ENCODE peak calls at places on chromosomes 11 and 22, in seven cellular contexts. One of them, this sample, is unnamed.

GRCh38 chr11:128580612-128581011 is 6.7 kb downstream of the ETS1 start:
- DNase-seq in pancreas: no peak
- DNase-seq in endodermal cell: no peak
- DNase-seq in left ventricle myocardium inferior: no peak
- DNase-seq in brain microvascular endothelial cell: no peak
- DNase-seq in tibial artery: no peak
- DNase-seq in mammary epithelial cell: no peak
- DNase-seq in this sample: no peak

GRCh38 chr11:619625-620050 is 3.9 kb upstream of the IRF7 start:
- DNase-seq in pancreas: no peak
- DNase-seq in endodermal cell: no peak
- DNase-seq in left ventricle myocardium inferior: no peak
- DNase-seq in brain microvascular endothelial cell: no peak
- DNase-seq in tibial artery: no peak
- DNase-seq in mammary epithelial cell: no peak
- DNase-seq in this sample: no peak

GRCh38 chr22:33054276-33054675 is 3.9 kb downstream of the SYN3 start:
- DNase-seq in pancreas: no peak
- DNase-seq in endodermal cell: no peak
- DNase-seq in left ventricle myocardium inferior: no peak
- DNase-seq in brain microvascular endothelial cell: no peak
- DNase-seq in tibial artery: no peak
- DNase-seq in mammary epithelial cell: no peak
- DNase-seq in this sample: no peak

GRCh38 chr11:132402056-132402684 is 1031.8 kb downstream of the NTM start:
- DNase-seq in pancreas: no peak
- DNase-seq in endodermal cell: peak; percentile 89
- DNase-seq in left ventricle myocardium inferior: peak; percentile 18
- DNase-seq in brain microvascular endothelial cell: peak; percentile 57
- DNase-seq in tibial artery: no peak
- DNase-seq in mammary epithelial cell: peak; percentile 39
- DNase-seq in this sample: no peak

GRCh38 chr11:35675901-35676610 is 13.5 kb downstream of the TRIM44 start:
- DNase-seq in pancreas: no peak
- DNase-seq in endodermal cell: no peak
- DNase-seq in left ventricle myocardium inferior: no peak
- DNase-seq in brain microvascular endothelial cell: no peak
- DNase-seq in tibial artery: no peak
- DNase-seq in mammary epithelial cell: no peak
- DNase-seq in this sample: no peak

GRCh38 chr22:33851240-33851639 is 69.0 kb downstream of the LARGE1 start:
- DNase-seq in pancreas: no peak
- DNase-seq in endodermal cell: no peak
- DNase-seq in left ventricle myocardium inferior: no peak
- DNase-seq in brain microvascular endothelial cell: no peak
- DNase-seq in tibial artery: no peak
- DNase-seq in mammary epithelial cell: peak; percentile 31
- DNase-seq in this sample: no peak

GRCh38 chr11:66426314-66426713 is 5.5 kb downstream of the NPAS4 start:
- DNase-seq in pancreas: no peak
- DNase-seq in endodermal cell: no peak
- DNase-seq in left ventricle myocardium inferior: no peak
- DNase-seq in brain microvascular endothelial cell: no peak
- DNase-seq in tibial artery: no peak
- DNase-seq in mammary epithelial cell: no peak
- DNase-seq in this sample: no peak

GRCh38 chr11:11407738-11408084 is 54.7 kb upstream of the CSNK2A3 start:
- DNase-seq in pancreas: no peak
- DNase-seq in endodermal cell: no peak
- DNase-seq in left ventricle myocardium inferior: no peak
- DNase-seq in brain microvascular endothelial cell: no peak
- DNase-seq in tibial artery: peak; percentile 36
- DNase-seq in mammary epithelial cell: no peak
- DNase-seq in this sample: no peak

GRCh38 chr11:71247551-71248250 is 4.7 kb downstream of the SHANK2 start:
- DNase-seq in pancreas: no peak
- DNase-seq in endodermal cell: peak; percentile 83
- DNase-seq in left ventricle myocardium inferior: peak; percentile 53
- DNase-seq in brain microvascular endothelial cell: no peak
- DNase-seq in tibial artery: peak; percentile 11
- DNase-seq in mammary epithelial cell: no peak
- DNase-seq in this sample: no peak
- TF ChIP-seq CTCF in pancreas: no peak
- TF ChIP-seq CTCF in endodermal cell: peak; percentile 22
- TF ChIP-seq CTCF in left ventricle myocardium inferior: no peak
- TF ChIP-seq CTCF in brain microvascular endothelial cell: no peak
- TF ChIP-seq CTCF in tibial artery: no peak
- TF ChIP-seq CTCF in mammary epithelial cell: no peak
- TF ChIP-seq CTCF in this sample: no peak

GRCh38 chr22:41499624-41500280 is 30.8 kb downstream of the ACO2 start:
- DNase-seq in pancreas: no peak
- DNase-seq in endodermal cell: no peak
- DNase-seq in left ventricle myocardium inferior: no peak
- DNase-seq in brain microvascular endothelial cell: no peak
- DNase-seq in tibial artery: no peak
- DNase-seq in mammary epithelial cell: no peak
- DNase-seq in this sample: no peak

GRCh38 chr22:41500303-41500702 is 31.4 kb downstream of the ACO2 start:
- DNase-seq in pancreas: no peak
- DNase-seq in endodermal cell: no peak
- DNase-seq in left ventricle myocardium inferior: no peak
- DNase-seq in brain microvascular endothelial cell: no peak
- DNase-seq in tibial artery: no peak
- DNase-seq in mammary epithelial cell: no peak
- DNase-seq in this sample: no peak

GRCh38 chr22:41501209-41501608 is 32.3 kb downstream of the ACO2 start:
- DNase-seq in pancreas: no peak
- DNase-seq in endodermal cell: no peak
- DNase-seq in left ventricle myocardium inferior: no peak
- DNase-seq in brain microvascular endothelial cell: no peak
- DNase-seq in tibial artery: no peak
- DNase-seq in mammary epithelial cell: no peak
- DNase-seq in this sample: no peak

GRCh38 chr22:41498322-41498721 is 29.4 kb downstream of the ACO2 start:
- DNase-seq in pancreas: no peak
- DNase-seq in endodermal cell: no peak
- DNase-seq in left ventricle myocardium inferior: no peak
- DNase-seq in brain microvascular endothelial cell: no peak
- DNase-seq in tibial artery: no peak
- DNase-seq in mammary epithelial cell: no peak
- DNase-seq in this sample: no peak
- H3K27ac ChIP-seq in pancreas: no peak overlapping the region
- H3K27ac ChIP-seq in endodermal cell: no peak overlapping the region
- H3K27ac ChIP-seq in left ventricle myocardium inferior: peak overlapping the region; percentile 76
- H3K27ac ChIP-seq in brain microvascular endothelial cell: no peak overlapping the region
- H3K27ac ChIP-seq in tibial artery: no peak overlapping the region
- H3K27ac ChIP-seq in mammary epithelial cell: no peak overlapping the region
- H3K27ac ChIP-seq in this sample: no peak overlapping the region

GRCh38 chr22:41411021-41411851 is 29.5 kb downstream of the TEF start:
- DNase-seq in pancreas: no peak
- DNase-seq in endodermal cell: no peak
- DNase-seq in left ventricle myocardium inferior: peak; percentile 40
- DNase-seq in brain microvascular endothelial cell: no peak
- DNase-seq in tibial artery: peak; percentile 77
- DNase-seq in mammary epithelial cell: no peak
- DNase-seq in this sample: peak; percentile 36
- H3K4me3 ChIP-seq in pancreas: no peak overlapping the region
- H3K4me3 ChIP-seq in endodermal cell: no peak overlapping the region
- H3K4me3 ChIP-seq in left ventricle myocardium inferior: peak overlapping the region; percentile 19
- H3K4me3 ChIP-seq in brain microvascular endothelial cell: no peak overlapping the region
- H3K4me3 ChIP-seq in tibial artery: no peak overlapping the region
- H3K4me3 ChIP-seq in mammary epithelial cell: no peak overlapping the region
- H3K4me3 ChIP-seq in this sample: no peak overlapping the region

DNA sequence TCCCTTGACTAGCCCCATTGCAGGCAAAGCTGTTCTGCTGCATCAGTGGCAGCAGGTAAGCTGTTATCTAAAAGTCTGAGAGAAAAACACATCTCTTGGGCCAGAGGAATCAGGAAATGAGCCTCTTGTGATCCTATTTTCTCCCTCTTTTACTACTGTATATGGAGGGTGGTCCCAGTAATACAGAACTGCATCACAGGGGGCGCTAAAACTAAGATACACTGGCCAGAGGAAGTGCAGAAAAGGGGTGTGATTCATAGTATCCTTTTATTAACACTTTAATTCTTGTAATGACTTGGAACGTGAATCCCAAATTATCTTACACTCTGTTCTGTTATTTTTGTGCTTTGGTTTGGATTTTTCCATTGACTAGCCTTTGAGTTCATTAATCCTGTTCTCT is 8.8 kb upstream of the MED17 start:
- DNase-seq in pancreas: no peak
- DNase-seq in endodermal cell: peak; percentile 85
- DNase-seq in left ventricle myocardium inferior: no peak
- DNase-seq in brain microvascular endothelial cell: peak; percentile 32
- DNase-seq in tibial artery: no peak
- DNase-seq in mammary epithelial cell: no peak
- DNase-seq in this sample: no peak
- TF ChIP-seq CTCF in pancreas: no peak
- TF ChIP-seq CTCF in endodermal cell: peak; percentile 77
- TF ChIP-seq CTCF in left ventricle myocardium inferior: no peak
- TF ChIP-seq CTCF in brain microvascular endothelial cell: peak; percentile 50
- TF ChIP-seq CTCF in tibial artery: no peak
- TF ChIP-seq CTCF in mammary epithelial cell: no peak
- TF ChIP-seq CTCF in this sample: no peak

GRCh38 chr11:86303257-86303656 is 1.2 kb downstream of the HIKESHI start:
- DNase-seq in pancreas: no peak
- DNase-seq in endodermal cell: no peak
- DNase-seq in left ventricle myocardium inferior: no peak
- DNase-seq in brain microvascular endothelial cell: peak; percentile 6
- DNase-seq in tibial artery: no peak
- DNase-seq in mammary epithelial cell: no peak
- DNase-seq in this sample: no peak
- H3K27ac ChIP-seq in pancreas: no peak overlapping the region
- H3K27ac ChIP-seq in endodermal cell: no peak overlapping the region
- H3K27ac ChIP-seq in left ventricle myocardium inferior: no peak overlapping the region
- H3K27ac ChIP-seq in brain microvascular endothelial cell: peak overlapping the region; percentile 91
- H3K27ac ChIP-seq in tibial artery: peak overlapping the region; percentile 94
- H3K27ac ChIP-seq in mammary epithelial cell: peak overlapping the region; percentile 78
- H3K27ac ChIP-seq in this sample: no peak overlapping the region

This sample was measured in ovary.